ENCODE peak calls at places on chromosome 10, in five cellular contexts. X, Z, Y, Q and C are unnamed samples. For H3K4me1, the result is how much of the 10 kb centered on the place peaks cover.

GRCh38 chr10:11573497-11573896 is 38.0 kb downstream of the USP6NL start:
- DNase-seq in Q (no peak), Z (no peak), X (no peak), Y (no peak), C (no peak)

GRCh38 chr10:75400163-75400768 is 1.3 kb downstream of the ZNF503 start:
- DNase-seq in Y (no peak), X (no peak), Q (no peak), Z (no peak), C (no peak)

GRCh38 chr10:88270871-88271713 is 312.0 kb downstream of the RNLS start:
- DNase-seq in Y (no peak), Q (peak), X (no peak), Z (no peak), C (peak)

GRCh38 chr10:23408330-23408976 is 30.4 kb upstream of the OTUD1 start:
- DNase-seq in Y (no peak), Q (no peak), X (no peak), Z (no peak), C (no peak)

GRCh38 chr10:118569241-118569881 is 26.1 kb downstream of the PRLHR start:
- DNase-seq in Q (no peak), X (peak), Y (no peak), Z (no peak), C (no peak)

GRCh38 chr10:50622497-50623298 is 1.1 kb downstream of the SGMS1 start:
- DNase-seq in X (peak), Y (peak), Z (no peak), Q (no peak), C (peak)

GRCh38 chr10:94125856-94126255 is 132.1 kb downstream of the PLCE1 start:
- DNase-seq in Y (no peak), X (no peak), Z (no peak), Q (no peak), C (no peak)

GRCh38 chr10:88411772-88412349 is 171.3 kb downstream of the RNLS start:
- DNase-seq in Y (no peak), Z (no peak), Q (no peak), X (no peak), C (no peak)

GRCh38 chr10:132587175-132587574 is 49.6 kb downstream of the INPP5A start:
- DNase-seq in Q (no peak), Z (no peak), Y (no peak), X (no peak), C (no peak)

GRCh38 chr10:91061608-91062007 is 140.7 kb upstream of the ANKRD1 start:
- DNase-seq in Z (no peak), X (no peak), Q (no peak), Y (no peak), C (no peak)

GRCh38 chr10:33287112-33287511 is 47.4 kb downstream of the NRP1 start:
- DNase-seq in Y (no peak), Q (no peak), Z (no peak), X (no peak), C (peak)

GRCh38 chr10:114337510-114338462 is 66.5 kb downstream of the AFAP1L2 start:
- DNase-seq in Q (no peak), Z (no peak), Y (no peak), X (no peak), C (no peak)

GRCh38 chr10:84344560-84344959 is 16.2 kb downstream of the CCSER2 start:
- DNase-seq in Z (no peak), Y (no peak), X (no peak), Q (no peak), C (no peak)

GRCh38 chr10:102781921-102782542 is 38.3 kb downstream of the WBP1L start:
- DNase-seq in Q (no peak), Y (no peak), X (no peak), Z (no peak), C (no peak)
- H3K4me1 ChIP-seq in Q (under half), Y (half or more), X (under half), Z (under half), C (under half)

GRCh38 chr10:101781655-101781983 is 1.6 kb downstream of the NPM3 start:
- DNase-seq in Q (no peak), Y (no peak), X (no peak), Z (no peak), C (no peak)
- H3K4me1 ChIP-seq in Q (half or more), Y (half or more), X (under half), Z (under half), C (under half)

GRCh38 chr10:16987129-16987670 is 142.4 kb downstream of the CUBN start:
- DNase-seq in Y (no peak), Q (no peak), Z (no peak), X (no peak), C (no peak)
- H3K4me1 ChIP-seq in Y (under half), Q (under half), Z (under half), X (under half), C (under half)

DNA sequence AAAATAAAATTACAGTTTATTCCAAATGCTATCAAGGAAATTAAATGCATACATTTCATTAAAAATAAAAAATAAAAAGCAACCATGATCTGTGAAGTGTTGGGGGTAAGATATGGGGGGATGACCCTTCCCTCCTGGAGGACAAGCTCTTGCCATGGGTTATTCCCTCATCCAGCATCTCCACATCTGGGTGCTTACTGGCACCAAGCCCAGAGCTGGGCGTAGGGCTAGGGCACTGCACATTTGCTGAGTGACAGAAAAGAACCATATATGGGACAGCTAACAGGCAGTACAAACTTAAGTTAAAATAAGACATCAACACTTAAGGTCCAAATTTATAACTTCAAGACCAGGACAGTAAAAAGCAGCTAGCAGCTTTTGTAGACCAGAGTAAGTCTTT is 10.2 kb downstream of the CCDC6 start:
- DNase-seq in Q (no peak), Y (no peak), Z (no peak), X (no peak), C (no peak)
- H3K4me1 ChIP-seq in Q (under half), Y (half or more), Z (under half), X (under half), C (under half)

DNA sequence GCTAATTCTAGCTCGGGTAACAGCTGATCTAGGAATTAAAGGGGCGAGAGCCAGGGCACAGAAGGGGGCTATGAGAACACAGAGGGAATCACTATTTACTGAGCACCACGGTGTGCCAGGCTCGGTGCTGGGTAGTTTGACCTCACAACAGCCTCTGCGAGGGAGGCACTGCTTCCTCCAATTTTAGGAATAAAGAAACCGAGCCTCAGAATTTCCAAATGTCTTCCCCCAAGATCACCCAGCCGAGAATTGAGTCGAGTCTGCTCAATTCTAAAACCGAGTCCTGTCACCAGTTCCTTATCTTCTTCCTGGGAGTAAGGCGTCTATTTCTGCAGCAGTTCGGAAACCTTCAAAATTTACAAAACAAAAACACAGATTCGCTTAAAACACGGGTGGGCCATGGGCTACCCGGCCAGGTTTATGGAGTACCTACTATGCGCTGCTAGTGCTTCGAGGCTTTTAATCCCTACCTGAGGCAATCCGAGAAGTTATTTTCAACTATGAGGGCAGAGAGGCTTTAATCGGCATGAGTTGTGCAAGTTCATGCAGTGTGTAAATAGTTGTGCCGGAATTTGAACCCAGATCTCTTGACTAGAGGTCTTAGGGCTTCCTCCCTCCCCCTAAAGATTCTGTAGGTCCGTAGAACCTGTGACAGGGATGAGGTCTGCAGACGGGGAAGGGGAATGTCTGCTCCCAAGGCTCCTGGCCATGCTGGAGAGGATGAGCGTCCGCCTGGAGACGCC is 873 bp upstream of the HMX2 start:
- DNase-seq in Z (no peak), X (no peak), Y (no peak), Q (no peak), C (no peak)
- H3K4me1 ChIP-seq in Z (under half), X (under half), Y (under half), Q (half or more), C (under half)

GRCh38 chr10:95501203-95502094 is 59.7 kb downstream of the SORBS1 start:
- DNase-seq in X (no peak), Q (no peak), Y (no peak), Z (no peak), C (no peak)
- H3K4me1 ChIP-seq in X (under half), Q (under half), Y (half or more), Z (under half), C (under half)

GRCh38 chr10:2836921-2837662 is 230.3 kb upstream of the PFKP start:
- DNase-seq in Z (no peak), X (no peak), Q (no peak), Y (no peak), C (no peak)
- H3K4me1 ChIP-seq in Z (under half), X (under half), Q (under half), Y (under half), C (under half)